ENCODE peak calls at places on chromosomes 3 and 15, in ten cellular contexts. B is caudate nucleus; G is activated CD4-positive, alpha-beta T cell treated with anti-CD3 and anti-CD28 coated beads for 4 hours; U is endothelial cell; W is A172; S is EH; H is KBM-7; R is endodermal cell; A is stimulated activated naive CD8-positive, alpha-beta T cell treated with anti-CD3 and anti-CD28 coated beads, Interleukin-15, amount 100 ng/mL, for 72 hours; Q is HTR-8/SVneo. K is an unnamed sample.

GRCh38 chr15:63601026-63601726 is 4.0 kb downstream of the FBXL22 start:
- DNase-seq in B (no peak), G (peak), U (peak), W (no peak), S (peak), H (peak), R (peak), A (peak), Q (no peak), K (peak)

GRCh38 chr15:42994546-42994945 is 74.0 kb upstream of the TTBK2 start:
- DNase-seq in B (no peak), G (no peak), U (no peak), W (no peak), S (peak), H (no peak), R (no peak), A (no peak), Q (no peak), K (no peak)

GRCh38 chr15:33907326-33907725 is 61.0 kb upstream of the CHRM5 start:
- DNase-seq in B (no peak), G (no peak), U (no peak), W (no peak), S (no peak), H (no peak), R (no peak), A (no peak), Q (no peak), K (no peak)

GRCh38 chr15:79007066-79007465 is 62.2 kb upstream of the CTSH start:
- DNase-seq in B (no peak), G (no peak), U (peak), W (peak), S (peak), H (peak), R (peak), A (peak), Q (no peak), K (peak)

GRCh38 chr3:12155264-12155663 is 3.4 kb downstream of the TIMP4 start:
- DNase-seq in B (peak), G (no peak), U (no peak), W (no peak), S (no peak), H (no peak), R (no peak), A (no peak), Q (no peak), K (no peak)

GRCh38 chr3:100548053-100548452 is 55.6 kb downstream of the TMEM45A start:
- DNase-seq in B (no peak), G (no peak), U (no peak), W (no peak), S (no peak), H (no peak), R (no peak), A (no peak), Q (no peak), K (no peak)

GRCh38 chr3:65595222-65595996 is 443.3 kb downstream of the MAGI1 start:
- DNase-seq in B (no peak), G (no peak), U (no peak), W (no peak), S (no peak), H (no peak), R (no peak), A (no peak), Q (no peak), K (no peak)

GRCh38 chr3:69932501-69932900 is 67.0 kb upstream of the SAMMSON start:
- DNase-seq in B (no peak), G (no peak), U (no peak), W (no peak), S (no peak), H (no peak), R (no peak), A (no peak), Q (no peak), K (no peak)

GRCh38 chr3:149055575-149055974 is 30.8 kb downstream of the HLTF start:
- DNase-seq in B (no peak), G (no peak), U (no peak), W (no peak), S (no peak), H (no peak), R (no peak), A (no peak), Q (no peak), K (no peak)

GRCh38 chr15:30990451-30991300 is 752 bp downstream of the MTMR10 start:
- DNase-seq in B (no peak), G (no peak), U (no peak), W (peak), S (peak), H (peak), R (no peak), A (no peak), Q (no peak), K (no peak)

GRCh38 chr3:67018789-67019525 is 20.9 kb downstream of the KBTBD8 start:
- DNase-seq in B (no peak), G (no peak), U (no peak), W (no peak), S (no peak), H (no peak), R (no peak), A (no peak), Q (no peak), K (no peak)

GRCh38 chr15:42344763-42345162 is 14.5 kb upstream of the CAPN3 start:
- DNase-seq in B (no peak), G (no peak), U (no peak), W (no peak), S (peak), H (no peak), R (no peak), A (no peak), Q (no peak), K (no peak)

GRCh38 chr3:197306374-197307086 is 8.1 kb upstream of the DLG1 start:
- DNase-seq in B (no peak), G (no peak), U (no peak), W (peak), S (peak), H (no peak), R (no peak), A (no peak), Q (peak), K (no peak)

GRCh38 chr3:52841211-52841980 is 6.6 kb upstream of the MUSTN1 start:
- DNase-seq in B (no peak), G (no peak), U (no peak), W (no peak), S (no peak), H (no peak), R (no peak), A (no peak), Q (no peak), K (peak)

GRCh38 chr3:81581966-81582599 is 179.4 kb downstream of the GBE1 start:
- DNase-seq in B (no peak), G (peak), U (peak), W (peak), S (peak), H (peak), R (peak), A (no peak), Q (peak), K (peak)

GRCh38 chr3:41167722-41168497 is 31.4 kb upstream of the CTNNB1 start:
- DNase-seq in B (no peak), G (no peak), U (no peak), W (no peak), S (no peak), H (no peak), R (no peak), A (peak), Q (no peak), K (no peak)

GRCh38 chr15:57821826-57822225 is 115.3 kb downstream of the POLR2M start:
- DNase-seq in B (no peak), G (no peak), U (no peak), W (no peak), S (no peak), H (no peak), R (no peak), A (no peak), Q (no peak), K (no peak)

GRCh38 chr3:31041161-31041978 is 146.9 kb upstream of the GADL1 start:
- DNase-seq in B (no peak), G (no peak), U (no peak), W (peak), S (peak), H (no peak), R (peak), A (no peak), Q (peak), K (no peak)

GRCh38 chr15:48052871-48053383 is 67.9 kb upstream of the SLC24A5 start:
- DNase-seq in B (no peak), G (no peak), U (no peak), W (peak), S (no peak), H (no peak), R (no peak), A (no peak), Q (no peak), K (no peak)

GRCh38 chr3:25096536-25096935 is 331.5 kb upstream of the RARB start:
- DNase-seq in B (no peak), G (no peak), U (no peak), W (no peak), S (no peak), H (no peak), R (no peak), A (no peak), Q (no peak), K (no peak)

GRCh38 chr15:81155375-81156218 is 21.5 kb downstream of the CFAP161 start:
- DNase-seq in B (no peak), G (peak), U (no peak), W (peak), S (peak), H (peak), R (peak), A (peak), Q (peak), K (peak)

GRCh38 chr3:15099364-15100098 is 583 bp upstream of the RBSN start:
- DNase-seq in B (no peak), G (peak), U (no peak), W (no peak), S (no peak), H (no peak), R (no peak), A (peak), Q (no peak), K (no peak)

GRCh38 chr3:14555835-14556234 is 15.7 kb upstream of the GRIP2 start:
- DNase-seq in B (no peak), G (no peak), U (no peak), W (no peak), S (no peak), H (no peak), R (peak), A (no peak), Q (no peak), K (no peak)

GRCh38 chr3:115165701-115166100 is 18.6 kb upstream of the ZBTB20 start:
- DNase-seq in B (no peak), G (no peak), U (no peak), W (no peak), S (peak), H (no peak), R (no peak), A (no peak), Q (no peak), K (no peak)

GRCh38 chr15:90358124-90359033 is 6.3 kb downstream of the ZNF774 start:
- DNase-seq in B (no peak), G (no peak), U (no peak), W (peak), S (peak), H (no peak), R (no peak), A (no peak), Q (no peak), K (no peak)

GRCh38 chr3:157128771-157129671 is 30.9 kb downstream of the CCNL1 start:
- DNase-seq in B (no peak), G (no peak), U (no peak), W (peak), S (peak), H (no peak), R (peak), A (peak), Q (peak), K (peak)

GRCh38 chr3:56207913-56208312 is 260.4 kb downstream of the ERC2 start:
- DNase-seq in B (no peak), G (no peak), U (no peak), W (no peak), S (no peak), H (no peak), R (no peak), A (no peak), Q (no peak), K (no peak)

GRCh38 chr15:99110581-99111320 is 5.9 kb downstream of the SYNM start:
- DNase-seq in B (no peak), G (no peak), U (no peak), W (no peak), S (peak), H (no peak), R (no peak), A (no peak), Q (no peak), K (no peak)

GRCh38 chr15:100307241-100307855 is 34.4 kb downstream of the ADAMTS17 start:
- DNase-seq in B (no peak), G (no peak), U (no peak), W (no peak), S (no peak), H (no peak), R (no peak), A (no peak), Q (no peak), K (no peak)

GRCh38 chr3:125087768-125088391 is 32.1 kb upstream of the HEG1 start:
- DNase-seq in B (no peak), G (no peak), U (no peak), W (peak), S (peak), H (no peak), R (no peak), A (no peak), Q (no peak), K (no peak)

GRCh38 chr3:99970198-99970597 is 144.1 kb downstream of the FILIP1L start:
- DNase-seq in B (no peak), G (no peak), U (no peak), W (no peak), S (no peak), H (no peak), R (no peak), A (peak), Q (no peak), K (no peak)

GRCh38 chr3:183503738-183504137 is 51.8 kb downstream of the KLHL6 start:
- DNase-seq in B (no peak), G (no peak), U (no peak), W (no peak), S (no peak), H (no peak), R (peak), A (no peak), Q (no peak), K (no peak)

GRCh38 chr15:67997996-67998395 is 56.1 kb upstream of the PIAS1 start:
- DNase-seq in B (no peak), G (no peak), U (no peak), W (peak), S (peak), H (no peak), R (no peak), A (no peak), Q (peak), K (peak)

GRCh38 chr3:48945432-48945831 is 26.8 kb downstream of the ARIH2 start:
- DNase-seq in B (no peak), G (no peak), U (no peak), W (no peak), S (no peak), H (no peak), R (no peak), A (no peak), Q (no peak), K (no peak)

GRCh38 chr3:178300441-178300959 is 235.7 kb upstream of the KCNMB2 start:
- DNase-seq in B (no peak), G (no peak), U (no peak), W (no peak), S (no peak), H (no peak), R (no peak), A (no peak), Q (no peak), K (no peak)

GRCh38 chr3:111324142-111324541 is 217.9 kb upstream of the CD96 start:
- DNase-seq in B (no peak), G (no peak), U (no peak), W (peak), S (no peak), H (no peak), R (no peak), A (no peak), Q (no peak), K (no peak)

K was measured in adrenal gland.